ENCODE peak calls at places on chromosomes 5 and 9, in ten cellular contexts. K is stomach, H is GM12891, D is HCT116, N is IMR-90, B is sigmoid colon, A is uterus, J is adrenal gland, C is HepG2, L is NB4. S is an unnamed sample.

GRCh38 chr5:129114539-129115193 is 20.1 kb downstream of the ISOC1 start:
- DNase-seq in K (no peak), H (no peak), D (no peak), N (no peak), B (no peak), A (no peak), J (no peak), C (no peak), L (no peak), S (no peak)

GRCh38 chr5:147208134-147208533 is 26.7 kb upstream of the STK32A start:
- DNase-seq in K (no peak), H (no peak), D (no peak), N (no peak), B (no peak), A (no peak), J (no peak), C (no peak), L (no peak), S (no peak)

GRCh38 chr5:37954561-37954960 is 114.7 kb upstream of the GDNF start:
- DNase-seq in K (no peak), H (no peak), D (no peak), N (no peak), B (no peak), A (no peak), J (no peak), C (no peak), L (no peak), S (no peak)

GRCh38 chr5:9838906-9839305 is 208.8 kb upstream of the TAS2R1 start:
- DNase-seq in K (no peak), H (no peak), D (no peak), N (no peak), B (no peak), A (no peak), J (no peak), C (no peak), L (no peak), S (no peak)

GRCh38 chr5:34900660-34901059 is 14.6 kb downstream of the RAD1 start:
- DNase-seq in K (no peak), H (no peak), D (no peak), N (no peak), B (no peak), A (no peak), J (no peak), C (no peak), L (no peak), S (no peak)

GRCh38 chr9:83535736-83536135 is 2.5 kb downstream of the FRMD3 start:
- DNase-seq in K (no peak), H (no peak), D (no peak), N (no peak), B (no peak), A (no peak), J (no peak), C (no peak), L (no peak), S (no peak)

GRCh38 chr9:137351781-137352501 is 49.9 kb upstream of the NRARP start:
- DNase-seq in K (peak; percentile 22), H (no peak), D (no peak), N (no peak), B (no peak), A (no peak), J (no peak), C (no peak), L (no peak), S (no peak)

GRCh38 chr5:42579320-42579719 is 156.1 kb downstream of the GHR start:
- DNase-seq in K (no peak), H (no peak), D (no peak), N (no peak), B (no peak), A (no peak), J (no peak), C (no peak), L (no peak), S (no peak)

DNA sequence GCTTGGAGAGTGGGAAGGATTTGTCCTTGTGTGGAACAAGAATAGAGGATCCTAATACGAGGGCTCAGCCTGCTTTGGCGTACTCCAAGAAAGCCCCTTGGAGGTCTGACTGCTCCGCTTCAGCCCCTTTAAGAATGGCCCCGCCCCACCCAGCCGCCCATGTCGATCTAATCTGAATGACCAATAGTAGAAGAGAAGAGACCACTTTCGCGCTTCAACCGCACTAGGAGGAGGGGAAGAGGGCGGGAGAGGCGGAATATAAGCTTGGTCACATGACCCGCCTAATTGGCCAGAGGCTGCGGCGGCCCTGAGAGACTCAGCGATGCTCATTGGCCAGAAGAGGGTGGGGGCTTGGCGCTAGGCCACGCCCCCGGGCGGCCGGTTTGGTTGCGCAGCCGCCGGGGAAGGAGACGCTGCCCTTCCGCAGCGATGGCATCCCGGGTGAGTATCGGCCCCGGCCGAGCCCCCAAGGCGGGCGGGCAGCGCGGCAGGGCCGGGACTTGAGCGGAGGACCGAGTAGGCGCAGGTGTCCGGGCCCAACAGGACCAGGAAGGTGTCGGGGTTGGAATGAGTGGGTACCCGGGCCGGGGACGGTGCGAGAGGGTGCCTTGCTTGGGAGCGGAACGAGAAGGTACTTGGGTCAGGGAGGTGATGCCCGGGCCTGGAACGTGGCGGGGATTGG is at the start of gene MIGA2:
- DNase-seq in K (peak; percentile 98), H (peak; percentile 98), D (peak; percentile 98), N (peak; percentile 98), B (peak; percentile 99), A (peak; percentile 97), J (peak; percentile 99), C (peak; percentile 98), L (peak; percentile 99), S (peak; percentile 99)
- TF ChIP-seq POLR2A in K (peak; percentile 55), H (peak; percentile 74), D (peak; percentile 61), N (peak; percentile 90), B (peak; percentile 91), A (peak; percentile 84), J (peak; percentile 89), C (peak; percentile 74), L (peak; percentile 78), S (peak; percentile 95)

DNA sequence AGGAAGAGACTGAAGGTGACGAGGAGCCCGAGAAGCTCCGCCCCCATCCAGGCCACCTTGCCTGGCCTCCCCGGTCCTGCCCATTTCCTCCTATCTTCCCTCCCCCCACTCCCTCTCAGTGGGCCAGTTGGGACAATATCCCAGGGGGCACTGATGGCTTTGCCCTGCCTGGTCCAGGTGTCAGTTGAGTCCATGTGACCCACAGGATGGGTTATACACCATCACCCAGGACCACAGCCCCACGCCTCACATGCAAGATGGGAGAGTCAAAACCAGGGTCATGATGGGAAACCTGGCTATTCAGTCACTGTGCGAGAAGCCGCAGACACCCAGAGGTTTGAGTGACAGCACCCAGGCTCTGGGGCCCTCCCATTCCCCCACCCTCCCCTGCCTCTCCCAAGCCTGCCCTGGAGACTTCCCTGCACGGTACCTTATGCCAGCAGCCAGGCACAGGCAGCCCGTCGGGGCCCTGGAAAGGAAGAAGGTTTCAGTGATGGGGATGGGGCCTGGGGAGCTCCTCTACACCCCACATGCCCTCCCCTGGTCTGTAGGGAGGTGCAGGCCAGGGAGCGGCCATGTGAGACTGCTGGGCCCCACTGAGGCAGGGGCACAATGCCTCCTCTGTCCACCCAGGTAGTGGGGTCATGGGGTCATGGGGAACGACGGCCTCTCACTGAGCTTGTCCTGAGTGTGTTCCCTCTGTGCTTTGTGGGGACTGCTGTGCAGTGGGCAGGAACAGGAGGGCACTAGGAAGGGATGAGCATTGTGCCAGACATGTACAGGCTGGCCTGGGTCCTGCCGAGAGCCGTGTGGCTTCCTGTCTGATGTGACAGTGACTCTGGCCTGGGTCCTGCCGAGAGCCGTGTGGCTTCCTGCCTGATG is 6.3 kb upstream of the PHYKPL start:
- DNase-seq in K (no peak), H (no peak), D (no peak), N (no peak), B (no peak), A (no peak), J (no peak), C (no peak), L (no peak), S (no peak)
- TF ChIP-seq POLR2A in K (no peak), H (no peak), D (no peak), N (no peak), B (no peak), A (no peak), J (no peak), C (no peak), L (no peak), S (no peak)

DNA sequence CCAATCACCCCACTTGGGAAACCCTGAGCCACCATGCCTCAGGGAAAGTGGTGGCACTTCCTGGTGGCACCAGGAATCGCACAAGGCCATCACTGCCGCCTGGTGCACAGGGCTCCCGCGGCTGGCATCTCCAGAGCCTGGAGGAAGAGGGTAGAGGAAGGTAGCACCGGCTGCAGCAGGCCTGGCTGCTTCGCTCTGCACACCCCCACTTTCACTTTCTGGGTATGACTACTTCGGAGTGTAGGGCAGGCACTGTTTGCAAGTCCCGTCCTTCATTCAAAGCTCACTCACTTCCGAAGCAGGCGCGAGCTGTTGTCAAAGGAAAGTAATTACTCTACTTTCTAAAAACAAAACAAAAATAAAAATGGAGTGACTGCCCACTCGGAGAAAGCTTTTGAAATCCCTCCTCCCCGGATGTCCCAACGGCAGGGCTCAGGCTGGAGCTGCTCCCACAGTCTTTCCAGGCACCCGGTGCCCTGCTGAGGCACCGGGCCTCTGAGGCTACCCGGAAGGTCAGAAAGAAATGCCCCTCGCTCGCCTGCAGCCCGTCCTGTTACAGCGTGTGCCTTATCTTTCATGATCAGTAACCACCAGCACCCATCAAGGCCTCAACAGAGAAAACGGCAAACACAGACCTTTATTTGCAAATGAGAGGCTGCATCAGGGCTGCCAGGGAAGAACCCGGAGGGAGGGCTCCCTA is 2.0 kb downstream of the BRD3 start:
- DNase-seq in K (peak; percentile 60), H (peak; percentile 89), D (no peak), N (peak; percentile 66), B (no peak), A (peak; percentile 17), J (peak; percentile 79), C (peak; percentile 81), L (peak; percentile 82), S (peak; percentile 81)
- TF ChIP-seq POLR2A in K (no peak), H (peak; percentile 62), D (no peak), N (no peak), B (no peak), A (no peak), J (no peak), C (no peak), L (no peak), S (peak; percentile 26)

GRCh38 chr5:83474170-83474796 is 2.7 kb downstream of the VCAN start:
- DNase-seq in K (peak; percentile 42), H (peak; percentile 41), D (peak; percentile 67), N (peak; percentile 88), B (peak; percentile 92), A (peak; percentile 83), J (peak; percentile 65), C (peak; percentile 30), L (peak; percentile 66), S (peak; percentile 68)
- TF ChIP-seq POLR2A in K (no peak), H (no peak), D (no peak), N (peak; percentile 58), B (no peak), A (peak; percentile 31), J (no peak), C (no peak), L (no peak), S (no peak)